ENCODE peak calls at places on chromosomes 6 and 20, in four cellular contexts. E is transverse colon, P is heart right ventricle, V is neural progenitor cell. F is an unnamed sample.

GRCh38 chr6:138001750-138002349 is 105.4 kb downstream of the PERP start:
- DNase-seq in E (peak; percentile 74), P (no peak), V (peak; percentile 70), F (peak; percentile 69)

GRCh38 chr6:56536536-56536935 is 106.2 kb downstream of the DST start:
- DNase-seq in E (no peak), P (no peak), V (no peak), F (no peak)

GRCh38 chr6:128519132-128519930 is 1.1 kb downstream of the PTPRK start:
- DNase-seq in E (peak; percentile 50), P (peak; percentile 46), V (peak; percentile 78), F (peak; percentile 52)

GRCh38 chr6:129671442-129672344 is 38.3 kb downstream of the ARHGAP18 start:
- DNase-seq in E (peak; percentile 49), P (no peak), V (peak; percentile 33), F (peak; percentile 45)

GRCh38 chr6:106730672-106731071 is 101.3 kb downstream of the QRSL1 start:
- DNase-seq in E (no peak), P (no peak), V (no peak), F (no peak)

GRCh38 chr6:155693573-155694428 is 238.2 kb upstream of the NOX3 start:
- DNase-seq in E (peak; percentile 49), P (no peak), V (no peak), F (peak; percentile 1)

GRCh38 chr6:136014454-136015421 is 163.2 kb downstream of the PDE7B start:
- DNase-seq in E (no peak), P (no peak), V (no peak), F (peak; percentile 99)

GRCh38 chr6:139308936-139309603 is 17.3 kb upstream of the TXLNB start:
- DNase-seq in E (peak; percentile 30), P (no peak), V (no peak), F (no peak)

GRCh38 chr6:146968041-146968760 is 236.0 kb upstream of the STXBP5 start:
- DNase-seq in E (no peak), P (no peak), V (no peak), F (no peak)

GRCh38 chr6:109303647-109304283 is 78.5 kb downstream of the CD164 start:
- DNase-seq in E (no peak), P (no peak), V (no peak), F (no peak)

GRCh38 chr6:52995913-52996685 is 1.0 kb upstream of the GSTA4 start:
- DNase-seq in E (peak; percentile 48), P (peak; percentile 21), V (peak; percentile 73), F (peak; percentile 73)

GRCh38 chr20:62359491-62360121 is 7.5 kb downstream of the LAMA5 start:
- DNase-seq in E (no peak), P (peak; percentile 65), V (no peak), F (peak; percentile 69)

GRCh38 chr20:32040142-32040953 is 11.7 kb upstream of the HCK start:
- DNase-seq in E (peak; percentile 30), P (peak; percentile 40), V (no peak), F (peak; percentile 60)

GRCh38 chr6:82917346-82918064 is 148.1 kb downstream of the UBE3D start:
- DNase-seq in E (no peak), P (no peak), V (no peak), F (no peak)
- H3K4me1 ChIP-seq in E (no peaks in the 10 kb centered on the region), P (no peaks in the 10 kb centered on the region), V (peaks cover 10% of the 10 kb centered on the region), F (no peaks in the 10 kb centered on the region)

DNA sequence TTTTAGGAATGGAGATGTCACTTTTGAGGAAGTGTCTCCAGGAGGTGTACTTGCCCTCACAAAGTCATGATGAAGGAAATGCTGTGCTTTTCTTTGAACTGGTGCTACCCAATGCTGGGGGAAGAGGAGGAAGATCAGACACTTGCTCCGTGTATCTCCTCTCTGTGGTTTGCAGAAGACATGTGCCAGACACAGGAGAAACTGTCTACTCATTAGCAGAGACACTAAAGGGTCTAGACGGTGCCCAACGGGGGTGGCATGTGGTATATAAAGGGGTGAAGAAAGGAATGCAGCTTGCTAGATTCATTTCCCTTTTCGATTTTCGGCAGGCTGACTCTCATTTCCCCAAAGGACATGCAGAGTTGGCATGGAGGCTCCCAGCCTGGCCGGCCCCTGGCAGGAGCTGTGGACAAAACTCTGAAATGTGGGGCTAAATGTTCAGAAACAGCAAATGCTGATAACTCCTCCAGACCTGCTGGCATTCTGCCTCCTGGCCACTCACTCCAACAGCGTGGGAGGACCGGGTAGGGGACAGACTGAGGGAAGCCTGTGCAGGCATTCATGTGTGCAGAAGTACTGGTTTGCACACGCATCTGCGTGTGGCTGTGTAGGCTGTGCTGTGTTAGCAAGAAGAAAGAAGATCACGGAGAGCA is 59.6 kb upstream of the QKI start:
- DNase-seq in E (no peak), P (peak; percentile 67), V (no peak), F (peak; percentile 74)
- H3K4me1 ChIP-seq in E (peaks cover 3% of the 10 kb centered on the region), P (peaks cover 23% of the 10 kb centered on the region), V (peaks cover 3% of the 10 kb centered on the region), F (peaks cover 25% of the 10 kb centered on the region)

DNA sequence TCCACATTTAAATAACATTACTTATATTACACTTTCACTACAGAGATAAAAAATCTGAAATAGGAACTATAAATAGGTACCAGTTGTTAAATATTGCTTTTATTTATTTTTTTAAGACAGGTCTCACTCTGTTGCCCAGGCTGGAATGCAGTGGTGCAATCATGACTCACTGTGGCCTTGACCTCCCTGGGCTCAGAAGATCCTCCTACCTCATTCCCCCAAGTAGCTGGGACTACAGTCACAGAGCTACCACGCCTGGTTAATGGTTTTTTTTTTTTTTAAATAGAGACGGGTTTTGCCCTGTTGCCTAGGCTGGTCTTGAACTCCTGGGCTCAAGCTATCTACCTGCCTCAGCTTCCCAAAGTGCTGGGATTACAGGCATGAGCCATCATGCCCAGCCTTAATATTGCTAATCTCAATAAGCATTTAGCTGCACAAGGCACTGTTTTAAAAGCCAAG is 17.3 kb downstream of the EEF1E1 start:
- DNase-seq in E (no peak), P (no peak), V (no peak), F (no peak)
- H3K4me1 ChIP-seq in E (peaks cover 5% of the 10 kb centered on the region), P (no peaks in the 10 kb centered on the region), V (no peaks in the 10 kb centered on the region), F (no peaks in the 10 kb centered on the region)

GRCh38 chr6:148288566-148288965 is 54.1 kb upstream of the SASH1 start:
- DNase-seq in E (no peak), P (no peak), V (no peak), F (no peak)
- H3K4me1 ChIP-seq in E (no peaks in the 10 kb centered on the region), P (peaks cover 14% of the 10 kb centered on the region), V (peaks cover 4% of the 10 kb centered on the region), F (peaks cover 20% of the 10 kb centered on the region)

DNA sequence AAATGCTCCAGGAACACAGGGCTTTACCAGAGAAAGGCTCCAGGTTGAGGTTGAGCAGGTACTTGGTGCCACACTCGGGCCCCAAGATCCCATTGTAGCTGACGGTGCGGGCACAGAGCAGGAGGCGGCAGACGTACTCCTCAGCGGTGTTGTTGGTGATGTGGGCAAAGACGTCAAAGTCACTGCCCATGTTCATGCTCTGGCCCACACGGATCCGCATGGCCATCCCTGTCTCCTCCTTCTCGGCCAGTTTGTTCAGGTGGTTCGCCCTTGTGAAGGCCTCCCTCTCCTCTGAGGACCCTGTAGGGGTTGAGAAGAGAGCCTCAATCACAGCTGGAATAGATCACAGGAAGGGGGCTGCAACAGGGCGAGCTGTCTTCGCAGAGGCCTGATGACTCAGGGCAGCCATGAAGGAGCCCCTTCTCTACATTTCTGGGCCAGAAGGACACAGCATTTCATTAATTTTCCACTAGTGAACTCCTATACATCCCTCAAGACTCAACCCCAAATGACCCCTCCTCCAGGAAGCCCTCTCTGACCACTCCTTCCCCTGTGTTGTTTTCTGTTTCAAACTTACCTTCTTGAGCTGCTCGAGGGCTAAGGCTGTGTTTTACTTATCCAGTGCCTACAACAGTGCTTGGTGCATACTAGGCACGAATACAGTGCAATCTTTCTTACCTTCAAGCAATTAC is 26.8 kb downstream of the TGM2 start:
- DNase-seq in E (no peak), P (no peak), V (no peak), F (no peak)
- H3K4me1 ChIP-seq in E (peaks cover 13% of the 10 kb centered on the region), P (peaks cover 36% of the 10 kb centered on the region), V (peaks cover 7% of the 10 kb centered on the region), F (peaks cover 12% of the 10 kb centered on the region)

GRCh38 chr20:45355685-45356084 is 7.3 kb upstream of the SYS1 start:
- DNase-seq in E (no peak), P (no peak), V (no peak), F (no peak)
- H3K4me1 ChIP-seq in E (peaks cover 56% of the 10 kb centered on the region), P (peaks cover 38% of the 10 kb centered on the region), V (peaks cover 11% of the 10 kb centered on the region), F (peaks cover 20% of the 10 kb centered on the region)

GRCh38 chr20:43940518-43941225 is 26.0 kb downstream of the TOX2 start:
- DNase-seq in E (no peak), P (no peak), V (no peak), F (no peak)
- H3K4me1 ChIP-seq in E (peaks cover 43% of the 10 kb centered on the region), P (peaks cover 7% of the 10 kb centered on the region), V (no peaks in the 10 kb centered on the region), F (no peaks in the 10 kb centered on the region)

DNA sequence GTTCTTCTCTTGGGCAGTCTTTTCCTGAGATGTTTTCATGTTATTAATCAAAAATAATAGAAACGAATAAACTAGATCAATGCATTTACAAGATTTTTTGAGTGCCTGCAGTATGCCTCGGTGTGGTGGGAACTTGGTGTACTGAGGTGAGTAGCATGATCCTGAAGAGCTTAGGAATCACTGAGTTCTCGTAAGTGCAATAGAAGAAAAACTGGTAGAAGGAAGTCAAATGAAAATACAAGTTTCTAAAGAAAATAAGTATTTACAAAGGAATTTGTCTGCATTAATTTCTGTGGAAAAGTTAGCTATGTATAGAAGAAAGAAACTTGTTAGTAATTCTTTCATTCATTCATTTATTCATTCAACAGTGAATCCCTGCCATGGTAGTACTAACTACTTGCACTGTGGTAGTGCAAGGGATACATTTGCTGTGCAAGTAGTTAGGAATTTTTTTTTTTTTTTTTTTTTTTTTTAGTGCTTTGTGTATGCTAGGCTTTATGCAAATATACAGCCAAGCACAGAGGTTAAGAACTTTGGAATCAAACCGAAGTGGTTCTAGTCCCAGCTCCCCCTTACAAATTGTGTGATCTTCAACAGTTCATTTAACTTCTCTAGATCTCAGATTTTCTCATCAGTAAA is 13.9 kb downstream of the NT5E start:
- DNase-seq in E (no peak), P (no peak), V (no peak), F (no peak)
- H3K4me1 ChIP-seq in E (peaks cover 42% of the 10 kb centered on the region), P (peaks cover 14% of the 10 kb centered on the region), V (no peaks in the 10 kb centered on the region), F (no peaks in the 10 kb centered on the region)

DNA sequence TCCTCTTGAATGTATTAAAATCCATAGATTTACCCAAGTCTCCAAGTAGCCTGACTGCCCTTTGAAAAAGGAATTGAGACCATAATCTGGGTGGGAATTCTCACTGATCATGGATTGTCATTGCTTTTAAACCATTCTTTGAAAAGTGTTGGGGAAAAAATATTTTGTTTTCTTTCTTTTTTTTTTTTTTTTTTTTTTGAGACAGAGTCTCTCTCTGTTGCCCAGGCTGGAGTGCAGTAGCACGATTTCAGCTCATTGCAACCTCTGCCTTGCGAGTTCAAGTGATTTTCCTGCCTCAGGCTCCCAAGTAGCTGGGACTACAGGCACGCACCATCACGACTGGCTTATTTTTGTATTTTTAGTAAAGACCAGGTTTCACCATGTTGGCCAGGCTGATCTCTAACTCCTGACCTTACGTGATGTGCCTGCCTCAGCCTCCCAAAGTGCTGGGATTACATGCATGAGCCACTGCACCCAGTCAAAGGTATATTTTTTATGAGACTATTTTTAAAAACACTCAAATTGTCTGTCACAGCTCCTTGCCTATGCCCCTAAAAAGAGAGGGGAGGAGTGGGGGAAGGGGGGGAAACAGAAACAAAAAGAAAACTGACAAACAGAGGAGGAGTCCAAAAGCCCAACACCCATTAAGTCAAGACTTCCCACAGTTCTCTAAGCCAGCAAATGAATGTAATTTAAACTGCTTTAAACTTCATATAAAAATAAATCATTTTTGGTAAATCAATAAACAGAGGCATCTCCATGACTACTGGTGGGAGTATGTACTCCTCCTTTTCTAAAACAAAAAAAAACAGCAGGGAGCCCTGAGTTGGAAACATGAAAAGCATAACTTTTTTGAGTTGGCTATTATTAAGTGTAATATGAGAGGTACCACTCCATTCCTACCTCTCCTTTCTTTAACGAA is 119.4 kb upstream of the PRSS16 start:
- DNase-seq in E (no peak), P (no peak), V (no peak), F (no peak)
- H3K4me1 ChIP-seq in E (peaks cover 25% of the 10 kb centered on the region), P (peaks cover 4% of the 10 kb centered on the region), V (peaks cover 5% of the 10 kb centered on the region), F (peaks cover 3% of the 10 kb centered on the region)

F was measured in cardiac muscle cell.